ENCODE peak calls at places on chromosomes 16 and 17, in four cellular contexts. U, Z, C and H are unnamed samples.

GRCh38 chr16:87702325-87702811 is 63.4 kb downstream of the KLHDC4 start:
- DNase-seq in U (peak), C (peak), Z (peak), H (peak)

GRCh38 chr16:65032397-65032796 is 89.5 kb downstream of the CDH11 start:
- DNase-seq in Z (no peak), U (no peak), C (no peak), H (no peak)

GRCh38 chr16:68503334-68503733 is 35.8 kb upstream of the ZFP90 start:
- DNase-seq in Z (no peak), U (no peak), C (no peak), H (no peak)

GRCh38 chr17:7139400-7139799 is 24.8 kb upstream of the ASGR2 start:
- DNase-seq in C (no peak), Z (no peak), U (no peak), H (no peak)

GRCh38 chr16:66427871-66428681 is 981 bp downstream of the BEAN1 start:
- DNase-seq in U (no peak), Z (no peak), C (peak), H (peak)

GRCh38 chr16:67561824-67562525 is 351 bp upstream of the CTCF start:
- DNase-seq in U (peak), C (peak), Z (peak), H (peak)

GRCh38 chr16:35492225-35492624 is 2032.8 kb downstream of the TP53TG3F start:
- DNase-seq in U (no peak), Z (no peak), C (peak), H (no peak)

GRCh38 chr17:69684251-69684650 is 269.8 kb downstream of the MAP2K6 start:
- DNase-seq in C (no peak), Z (no peak), U (no peak), H (no peak)

GRCh38 chr16:75224281-75224680 is 5.5 kb downstream of the CTRB1 start:
- DNase-seq in Z (no peak), U (no peak), C (no peak), H (no peak)

GRCh38 chr16:70703041-70703834 is 17.4 kb upstream of the MTSS2 start:
- DNase-seq in C (peak), U (peak), Z (no peak), H (peak)

GRCh38 chr17:41060052-41060604 is at the start of gene KRTAP2-3:
- DNase-seq in U (no peak), C (no peak), Z (no peak), H (no peak)

GRCh38 chr17:59001158-59001814 is 105.4 kb downstream of the TRIM37 start:
- DNase-seq in C (no peak), U (peak), Z (peak), H (no peak)

GRCh38 chr16:6926341-6926740 is 406.3 kb upstream of the RBFOX1 start:
- DNase-seq in C (no peak), U (no peak), Z (no peak), H (no peak)

GRCh38 chr17:29622337-29623282 is at the start of gene CORO6:
- DNase-seq in Z (no peak), U (peak), C (peak), H (peak)

GRCh38 chr17:29004081-29004692 is 1.6 kb downstream of the SEZ6 start:
- DNase-seq in Z (no peak), C (no peak), U (no peak), H (peak)

GRCh38 chr17:77453613-77454559 is 313.1 kb downstream of the SEC14L1 start:
- DNase-seq in Z (no peak), C (no peak), U (peak), H (no peak)

GRCh38 chr16:86541560-86541959 is 13.5 kb downstream of the MTHFSD start:
- DNase-seq in Z (no peak), U (no peak), C (no peak), H (no peak)

GRCh38 chr16:19916064-19916463 is 31.4 kb upstream of the GPRC5B start:
- DNase-seq in Z (no peak), U (no peak), C (no peak), H (no peak)

GRCh38 chr17:78159575-78160158 is 8.7 kb upstream of the SYNGR2 start:
- DNase-seq in U (no peak), Z (peak), C (no peak), H (no peak)

GRCh38 chr16:14302399-14303181 is 231.5 kb downstream of the MRTFB start:
- DNase-seq in U (peak), C (peak), Z (no peak), H (peak)

GRCh38 chr17:61168506-61168905 is 231.1 kb upstream of the TBX2 start:
- DNase-seq in U (no peak), Z (no peak), C (no peak), H (no peak)

GRCh38 chr17:78415821-78416301 is 37.4 kb downstream of the PGS1 start:
- DNase-seq in U (no peak), C (no peak), Z (no peak), H (no peak)

GRCh38 chr16:64910351-64910750 is 211.5 kb downstream of the CDH11 start:
- DNase-seq in Z (no peak), U (no peak), C (no peak), H (peak)

GRCh38 chr17:1179635-1180433 is at the start of gene ABR:
- DNase-seq in C (peak), U (peak), Z (no peak), H (peak)

GRCh38 chr17:298791-299450 is 53.7 kb downstream of the RPH3AL start:
- DNase-seq in U (no peak), C (no peak), Z (no peak), H (no peak)

GRCh38 chr17:17545031-17545820 is 46.3 kb downstream of the PEMT start:
- DNase-seq in U (no peak), C (no peak), Z (no peak), H (no peak)
- TF ChIP-seq USF1 in U (no peak), C (no peak), Z (no peak), H (no peak)

GRCh38 chr17:18142417-18142816 is 33.9 kb downstream of the MYO15A start:
- DNase-seq in Z (no peak), C (no peak), U (no peak), H (no peak)

GRCh38 chr17:18145811-18146210 is 37.3 kb downstream of the MYO15A start:
- DNase-seq in U (no peak), C (no peak), Z (no peak), H (no peak)

GRCh38 chr17:18144261-18144660 is 35.7 kb downstream of the MYO15A start:
- DNase-seq in U (no peak), C (no peak), Z (no peak), H (no peak)

GRCh38 chr17:18141210-18141803 is 32.8 kb downstream of the MYO15A start:
- DNase-seq in Z (no peak), C (peak), U (no peak), H (no peak)

GRCh38 chr17:18143044-18143936 is 34.7 kb downstream of the MYO15A start:
- DNase-seq in Z (no peak), U (peak), C (no peak), H (peak)
- TF ChIP-seq CTCF in Z (peak), U (peak), C (peak), H (peak)

GRCh38 chr17:20071824-20072691 is 62.9 kb downstream of the SPECC1 start:
- DNase-seq in U (peak), Z (no peak), C (no peak), H (no peak)

GRCh38 chr17:20066253-20066652 is 57.1 kb downstream of the SPECC1 start:
- DNase-seq in Z (no peak), C (no peak), U (no peak), H (no peak)

GRCh38 chr17:20063665-20064648 is 54.8 kb downstream of the SPECC1 start:
- DNase-seq in C (no peak), U (no peak), Z (peak), H (no peak)

GRCh38 chr17:20072692-20072992 is 63.5 kb downstream of the SPECC1 start:
- DNase-seq in Z (no peak), U (no peak), C (no peak), H (no peak)

GRCh38 chr17:20068445-20068844 is 59.3 kb downstream of the SPECC1 start:
- DNase-seq in U (no peak), Z (no peak), C (no peak), H (no peak)
- TF ChIP-seq USF1 in U (no peak), Z (no peak), C (no peak), H (no peak)

DNA sequence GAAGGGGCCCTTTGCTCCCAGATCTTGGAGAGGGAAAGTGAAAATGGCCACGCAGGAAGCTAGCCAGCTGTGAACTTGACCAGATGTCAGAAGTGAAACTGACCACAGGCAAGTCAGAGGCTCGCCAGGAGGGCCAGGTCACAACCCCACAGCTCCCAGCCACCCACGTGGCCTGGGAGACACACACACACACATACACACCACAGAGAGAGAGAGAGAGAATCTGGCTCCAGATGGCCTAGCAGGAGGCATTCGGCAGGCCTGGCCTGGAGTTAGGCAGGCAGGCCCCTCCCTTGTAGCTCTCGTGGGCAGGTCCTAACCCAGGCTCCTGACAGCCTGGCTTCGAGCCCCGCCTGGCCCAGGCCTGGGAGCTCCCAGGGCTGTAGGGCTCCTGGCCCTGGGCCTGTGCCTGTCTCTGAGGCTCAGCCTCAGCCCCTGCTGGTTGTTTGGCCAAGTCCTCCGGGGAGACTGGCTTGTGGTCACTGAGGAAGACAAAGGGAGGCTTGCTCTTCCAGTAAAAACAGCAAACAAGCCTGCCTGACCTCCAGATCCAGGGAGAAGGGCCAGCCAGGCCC is 20.2 kb downstream of the NGFR start:
- DNase-seq in C (peak), U (peak), Z (peak), H (peak)
- TF ChIP-seq CTCF in C (no peak), U (no peak), Z (no peak), H (no peak)

DNA sequence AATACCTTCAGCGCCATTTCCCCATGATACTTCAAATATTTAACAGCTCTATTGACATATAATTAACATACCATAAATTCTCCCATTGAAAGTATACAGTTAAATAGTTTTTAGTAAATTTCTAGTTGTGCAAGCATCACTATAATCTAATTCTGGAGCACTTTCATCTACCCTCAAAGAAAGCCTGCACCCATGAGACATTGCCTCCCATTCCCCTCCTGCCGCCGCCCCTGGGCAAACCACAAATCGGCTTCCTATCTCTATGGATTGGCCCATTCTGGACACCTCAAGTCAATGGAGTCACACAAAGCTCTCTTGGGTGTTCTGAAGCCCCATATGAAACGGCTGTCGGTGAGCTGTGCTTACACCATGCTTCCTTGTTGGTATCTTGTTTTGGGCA is 77.3 kb upstream of the CBX4 start:
- DNase-seq in U (no peak), C (no peak), Z (no peak), H (no peak)
- TF ChIP-seq USF1 in U (no peak), C (no peak), Z (no peak), H (no peak)

DNA sequence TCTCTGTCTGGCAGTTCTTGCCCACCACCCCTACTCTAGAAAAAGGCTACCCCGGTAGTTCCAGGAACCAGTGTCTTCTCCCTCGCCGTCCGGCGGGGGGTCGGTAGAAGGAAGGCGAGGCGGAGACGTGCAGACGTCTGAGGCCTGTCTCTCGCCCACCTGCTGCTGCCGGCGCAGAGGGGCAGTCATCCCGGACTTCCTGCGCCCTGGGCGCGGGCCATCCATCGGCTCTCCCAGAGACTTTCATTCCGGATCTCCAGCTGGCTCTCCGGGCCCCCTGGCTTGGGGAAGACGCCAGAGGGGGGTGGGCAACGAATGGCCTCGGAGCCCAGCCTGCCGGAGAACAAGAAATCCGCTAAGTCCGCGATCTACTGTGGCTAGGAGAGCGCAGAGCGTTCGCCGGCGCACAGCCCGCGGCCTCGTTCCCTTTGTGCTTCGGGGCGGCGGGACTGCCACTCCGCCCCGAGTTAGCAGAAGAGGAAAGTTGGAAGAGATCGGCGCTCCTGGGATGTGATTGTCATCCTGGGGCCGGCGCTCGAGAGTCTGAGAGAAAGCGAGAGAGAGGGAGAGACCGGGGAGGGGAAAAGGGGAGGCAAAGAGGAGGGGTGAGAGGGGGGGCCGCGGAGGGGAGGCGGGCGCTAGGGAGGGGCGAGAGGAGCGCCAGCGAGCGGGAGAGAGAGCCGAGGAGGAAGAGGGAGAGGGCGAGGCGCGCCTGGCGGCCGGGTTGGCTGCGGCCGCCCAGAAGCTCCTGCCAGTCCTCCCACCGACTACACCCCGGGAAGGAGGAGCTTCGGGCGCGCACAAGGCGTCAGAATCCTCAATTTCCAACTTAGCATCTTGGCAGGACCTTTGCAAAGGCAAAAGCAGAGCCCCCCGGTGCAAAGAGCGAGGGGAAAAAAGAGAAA is at the start of gene IRX5:
- DNase-seq in U (peak), C (peak), Z (no peak), H (peak)
- TF ChIP-seq CTCF in U (no peak), C (no peak), Z (no peak), H (no peak)

GRCh38 chr16:27450836-27451341 is 48.9 kb downstream of the IL21R start:
- DNase-seq in C (no peak), Z (peak), U (no peak), H (no peak)
- TF ChIP-seq USF1 in C (no peak), Z (no peak), U (no peak), H (no peak)

GRCh38 chr16:57610611-57611010 is 17.8 kb upstream of the ADGRG1 start:
- DNase-seq in Z (no peak), C (no peak), U (no peak), H (no peak)

GRCh38 chr16:57607676-57608461 is 20.6 kb upstream of the ADGRG1 start:
- DNase-seq in Z (no peak), U (no peak), C (no peak), H (no peak)

GRCh38 chr16:57608462-57609113 is 19.8 kb upstream of the ADGRG1 start:
- DNase-seq in C (no peak), Z (no peak), U (no peak), H (no peak)

GRCh38 chr16:57611184-57611583 is 17.2 kb upstream of the ADGRG1 start:
- DNase-seq in C (no peak), U (no peak), Z (no peak), H (no peak)

GRCh38 chr16:57609541-57610401 is 18.7 kb upstream of the ADGRG1 start:
- DNase-seq in U (no peak), C (peak), Z (peak), H (no peak)
- TF ChIP-seq CTCF in U (peak), C (no peak), Z (peak), H (no peak)

DNA sequence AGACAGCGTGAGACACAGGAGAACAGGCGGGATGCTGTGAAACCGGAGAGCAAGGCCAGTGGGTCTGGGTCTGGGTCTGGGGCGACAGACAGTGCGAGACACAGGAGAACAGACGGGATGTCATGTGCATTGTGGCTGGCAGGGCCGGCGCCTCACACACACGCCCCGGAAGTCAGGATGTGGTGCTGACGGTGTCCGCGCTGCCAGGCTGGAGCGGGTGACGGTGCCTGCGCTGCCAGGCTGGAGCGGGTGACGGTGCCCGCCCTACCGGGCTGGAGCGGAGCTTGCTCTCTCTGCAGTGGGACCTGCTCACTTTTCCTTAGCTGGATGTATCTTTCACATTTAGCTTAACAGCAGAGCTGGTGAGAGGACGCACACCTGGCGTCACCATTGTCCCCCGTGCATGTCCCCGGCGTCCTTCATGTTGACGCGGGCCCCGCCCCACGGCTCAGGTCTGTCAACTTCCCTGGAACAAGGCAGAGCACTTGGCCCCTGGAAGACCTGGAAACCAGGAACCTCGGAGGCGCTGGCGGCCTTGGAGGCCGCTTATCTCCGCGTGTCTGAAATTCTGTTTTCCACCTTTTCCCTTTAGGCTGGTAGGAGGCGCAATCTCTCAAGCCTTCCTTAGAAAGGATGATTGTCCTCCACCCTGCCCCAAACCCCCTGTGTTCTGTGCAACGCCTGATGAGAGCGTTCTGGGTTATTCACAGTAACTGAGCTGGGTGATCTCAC is 43.1 kb upstream of the ZNF750 start:
- DNase-seq in C (no peak), U (no peak), Z (no peak), H (no peak)
- TF ChIP-seq USF1 in C (no peak), U (no peak), Z (no peak), H (no peak)

GRCh38 chr16:80802129-80802528 is 2.3 kb downstream of the CDYL2 start:
- DNase-seq in C (no peak), Z (no peak), U (no peak), H (no peak)

GRCh38 chr16:80802902-80803301 is 1.5 kb downstream of the CDYL2 start:
- DNase-seq in C (no peak), U (no peak), Z (no peak), H (no peak)

GRCh38 chr16:80804451-80805383 is at the start of gene CDYL2:
- DNase-seq in U (peak), Z (no peak), C (peak), H (peak)

GRCh38 chr16:80804061-80804450 is 342 bp downstream of the CDYL2 start:
- DNase-seq in C (no peak), U (no peak), Z (no peak), H (peak)

GRCh38 chr16:80803341-80804060 is 897 bp downstream of the CDYL2 start:
- DNase-seq in U (peak), C (peak), Z (no peak), H (peak)
- TF ChIP-seq CTCF in U (peak), C (peak), Z (peak), H (peak)